ENCODE peak calls at places on chromosomes 7 and 10, in nine cellular contexts. T is AG09319, U is suprapubic skin, Y is H9, V is tibial artery, J is kidney, D is AG04450, M is psoas muscle, F is progenitor cell of endocrine pancreas. R is an unnamed sample.

GRCh38 chr7:157477550-157478212 is 140.9 kb downstream of the DNAJB6 start:
- DNase-seq in T (no peak), U (no peak), Y (peak), V (peak), J (no peak), D (no peak), M (no peak), F (no peak), R (no peak)

GRCh38 chr7:71332226-71332625 is 200.3 kb downstream of the GALNT17 start:
- DNase-seq in T (no peak), U (no peak), Y (no peak), V (no peak), J (no peak), D (no peak), M (no peak), F (no peak), R (no peak)

GRCh38 chr10:79159785-79160184 is 91.0 kb downstream of the ZMIZ1 start:
- DNase-seq in T (no peak), U (no peak), Y (no peak), V (peak), J (no peak), D (no peak), M (peak), F (no peak), R (no peak)

GRCh38 chr10:30537586-30537985 is 92.0 kb downstream of the LYZL2 start:
- DNase-seq in T (no peak), U (no peak), Y (no peak), V (no peak), J (no peak), D (no peak), M (no peak), F (no peak), R (no peak)

GRCh38 chr10:122655524-122656307 is 43.9 kb downstream of the C10orf120 start:
- DNase-seq in T (no peak), U (peak), Y (no peak), V (no peak), J (no peak), D (no peak), M (no peak), F (no peak), R (no peak)

GRCh38 chr7:106346167-106346677 is 61.4 kb upstream of the NAMPT start:
- DNase-seq in T (no peak), U (no peak), Y (no peak), V (no peak), J (no peak), D (no peak), M (no peak), F (no peak), R (no peak)

GRCh38 chr7:91671245-91671644 is 209.3 kb downstream of the MTERF1 start:
- DNase-seq in T (no peak), U (no peak), Y (no peak), V (no peak), J (no peak), D (no peak), M (no peak), F (no peak), R (no peak)

GRCh38 chr7:30646154-30646553 is 36.1 kb downstream of the CRHR2 start:
- DNase-seq in T (no peak), U (no peak), Y (no peak), V (no peak), J (no peak), D (no peak), M (no peak), F (no peak), R (no peak)

GRCh38 chr10:129467346-129468119 is 492 bp downstream of the MGMT start:
- DNase-seq in T (no peak), U (no peak), Y (no peak), V (no peak), J (no peak), D (no peak), M (no peak), F (no peak), R (no peak)

GRCh38 chr7:146090023-146090645 is 26.5 kb upstream of the CNTNAP2 start:
- DNase-seq in T (no peak), U (no peak), Y (no peak), V (no peak), J (no peak), D (no peak), M (no peak), F (no peak), R (peak)

GRCh38 chr7:36203081-36203775 is 50.2 kb downstream of the EEPD1 start:
- DNase-seq in T (no peak), U (no peak), Y (no peak), V (no peak), J (no peak), D (no peak), M (no peak), F (no peak), R (no peak)

GRCh38 chr10:29736325-29737208 is 101.8 kb upstream of the SVIL start:
- DNase-seq in T (no peak), U (peak), Y (peak), V (peak), J (peak), D (no peak), M (peak), F (peak), R (peak)

GRCh38 chr7:104231054-104232046 is 23.5 kb upstream of the ORC5 start:
- DNase-seq in T (peak), U (no peak), Y (peak), V (peak), J (no peak), D (peak), M (no peak), F (peak), R (peak)

GRCh38 chr10:28841625-28842024 is 164.3 kb downstream of the BAMBI start:
- DNase-seq in T (no peak), U (no peak), Y (no peak), V (no peak), J (no peak), D (no peak), M (peak), F (no peak), R (no peak)

GRCh38 chr10:119059557-119059956 is 21.1 kb downstream of the EIF3A start:
- DNase-seq in T (no peak), U (no peak), Y (no peak), V (no peak), J (no peak), D (no peak), M (no peak), F (no peak), R (no peak)

GRCh38 chr7:45155941-45156340 is 1.6 kb upstream of the RAMP3 start:
- DNase-seq in T (no peak), U (no peak), Y (no peak), V (no peak), J (peak), D (no peak), M (peak), F (no peak), R (no peak)

GRCh38 chr7:28169166-28169713 is 11.4 kb downstream of the JAZF1 start:
- DNase-seq in T (no peak), U (no peak), Y (no peak), V (no peak), J (no peak), D (peak), M (no peak), F (no peak), R (no peak)

GRCh38 chr10:76453997-76454396 is 1022.6 kb downstream of the LRMDA start:
- DNase-seq in T (no peak), U (no peak), Y (no peak), V (no peak), J (no peak), D (no peak), M (no peak), F (no peak), R (no peak)

GRCh38 chr7:107528461-107528860 is 35.3 kb downstream of the COG5 start:
- DNase-seq in T (no peak), U (no peak), Y (no peak), V (no peak), J (no peak), D (peak), M (no peak), F (no peak), R (no peak)

GRCh38 chr7:130814753-130815152 is 80.7 kb upstream of the KLF14 start:
- DNase-seq in T (peak), U (no peak), Y (no peak), V (no peak), J (no peak), D (no peak), M (no peak), F (no peak), R (no peak)

GRCh38 chr10:70328987-70329386 is 45.2 kb upstream of the NPFFR1 start:
- DNase-seq in T (no peak), U (no peak), Y (no peak), V (no peak), J (no peak), D (no peak), M (no peak), F (no peak), R (no peak)

GRCh38 chr10:70333268-70333667 is 49.2 kb downstream of the LRRC20 start:
- DNase-seq in T (no peak), U (no peak), Y (no peak), V (no peak), J (no peak), D (no peak), M (no peak), F (no peak), R (no peak)

GRCh38 chr10:70331160-70331485 is 47.3 kb upstream of the NPFFR1 start:
- DNase-seq in T (no peak), U (no peak), Y (no peak), V (no peak), J (no peak), D (no peak), M (no peak), F (no peak), R (no peak)

GRCh38 chr10:70330671-70331070 is 46.9 kb upstream of the NPFFR1 start:
- DNase-seq in T (no peak), U (no peak), Y (no peak), V (no peak), J (no peak), D (no peak), M (no peak), F (no peak), R (no peak)

DNA sequence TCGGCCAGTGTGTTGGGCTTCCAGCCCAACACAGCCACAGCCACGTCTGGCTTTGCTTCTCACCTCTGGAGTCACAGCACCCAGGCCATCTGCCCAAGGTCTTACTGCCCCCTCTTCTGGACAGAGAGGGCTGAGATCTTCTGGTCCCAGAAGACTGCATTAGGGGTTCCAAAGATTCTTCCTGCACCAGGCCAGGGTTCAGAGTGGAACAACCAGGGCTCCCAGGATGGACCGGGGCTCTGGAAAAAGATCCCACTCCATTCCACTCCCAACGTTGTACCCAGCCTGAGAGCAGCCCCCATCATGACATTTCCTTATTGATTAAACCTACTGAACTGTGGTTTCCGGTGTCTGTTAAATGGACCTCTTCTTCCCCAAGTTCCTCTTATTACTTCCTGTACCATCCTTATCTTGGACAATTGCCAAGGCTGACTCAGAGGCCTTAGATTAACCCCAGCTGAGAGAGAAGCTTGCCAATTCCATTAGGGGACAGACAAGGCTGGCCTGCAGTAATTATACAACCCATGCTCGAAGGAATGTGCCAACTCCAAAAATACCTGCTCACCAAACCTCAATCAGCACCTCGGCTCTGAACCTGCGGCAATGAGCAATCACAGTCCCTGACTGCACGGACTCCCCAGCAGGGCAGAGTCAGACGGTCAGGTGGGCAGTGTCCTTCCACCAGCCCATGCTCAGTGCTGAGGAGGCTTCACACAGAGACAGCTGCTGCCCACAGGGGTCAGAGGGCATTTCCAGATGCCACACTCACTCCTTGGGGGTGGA is 47.9 kb upstream of the NPFFR1 start:
- DNase-seq in T (peak), U (no peak), Y (no peak), V (peak), J (peak), D (peak), M (peak), F (no peak), R (peak)
- TF ChIP-seq CTCF in T (peak), U (no peak), Y (peak), V (peak), J (no peak), D (peak), M (peak), F (no peak), R (peak)

GRCh38 chr7:125675169-125675568 is 745.5 kb upstream of the POT1 start:
- DNase-seq in T (no peak), U (no peak), Y (no peak), V (no peak), J (no peak), D (no peak), M (no peak), F (no peak), R (no peak)

GRCh38 chr7:125675628-125676027 is 746.0 kb upstream of the POT1 start:
- DNase-seq in T (no peak), U (no peak), Y (no peak), V (no peak), J (no peak), D (no peak), M (no peak), F (no peak), R (no peak)

GRCh38 chr7:125668321-125668993 is 738.8 kb upstream of the POT1 start:
- DNase-seq in T (no peak), U (no peak), Y (no peak), V (no peak), J (no peak), D (no peak), M (no peak), F (no peak), R (no peak)

GRCh38 chr7:125670926-125671572 is 741.4 kb upstream of the POT1 start:
- DNase-seq in T (no peak), U (no peak), Y (no peak), V (no peak), J (no peak), D (no peak), M (no peak), F (no peak), R (peak)
- TF ChIP-seq CTCF in T (no peak), U (peak), Y (peak), V (peak), J (peak), D (peak), M (peak), F (peak), R (peak)

GRCh38 chr10:91604462-91604935 is 28.4 kb downstream of the PPP1R3C start:
- DNase-seq in T (no peak), U (no peak), Y (no peak), V (no peak), J (no peak), D (no peak), M (no peak), F (no peak), R (no peak)
- TF ChIP-seq CTCF in T (peak), U (no peak), Y (peak), V (peak), J (peak), D (peak), M (no peak), F (peak), R (no peak)

GRCh38 chr10:99743841-99744240 is 11.8 kb downstream of the CUTC start:
- DNase-seq in T (no peak), U (no peak), Y (no peak), V (no peak), J (no peak), D (no peak), M (no peak), F (no peak), R (no peak)
- TF ChIP-seq CTCF in T (no peak), U (no peak), Y (no peak), V (no peak), J (no peak), D (no peak), M (no peak), F (no peak), R (no peak)

DNA sequence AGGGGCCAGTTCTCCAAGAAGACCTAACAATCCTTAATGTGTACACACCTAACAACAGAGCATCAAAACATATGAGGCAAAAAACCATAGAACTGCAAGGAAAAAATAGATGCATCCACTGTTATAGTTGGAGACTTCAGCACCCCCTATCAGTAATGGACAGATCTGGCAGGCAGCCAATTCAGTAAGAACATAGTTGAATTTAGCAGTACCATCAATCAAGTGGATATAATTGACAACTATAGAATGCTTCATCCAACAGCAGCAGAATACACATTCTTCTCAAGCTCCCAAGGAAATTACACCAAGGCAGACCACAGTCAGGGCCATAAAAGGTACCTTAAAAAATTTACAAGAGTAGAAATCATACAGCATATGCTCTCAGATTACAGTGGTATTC is 42.2 kb downstream of the POLL start:
- DNase-seq in T (no peak), U (no peak), Y (no peak), V (no peak), J (no peak), D (no peak), M (no peak), F (no peak), R (no peak)
- TF ChIP-seq CTCF in T (no peak), U (no peak), Y (no peak), V (no peak), J (no peak), D (no peak), M (no peak), F (no peak), R (no peak)

GRCh38 chr10:44885710-44886109 is 25.4 kb upstream of the TMEM72 start:
- DNase-seq in T (no peak), U (no peak), Y (no peak), V (no peak), J (no peak), D (no peak), M (no peak), F (no peak), R (no peak)
- TF ChIP-seq CTCF in T (no peak), U (no peak), Y (no peak), V (no peak), J (no peak), D (no peak), M (no peak), F (no peak), R (no peak)

DNA sequence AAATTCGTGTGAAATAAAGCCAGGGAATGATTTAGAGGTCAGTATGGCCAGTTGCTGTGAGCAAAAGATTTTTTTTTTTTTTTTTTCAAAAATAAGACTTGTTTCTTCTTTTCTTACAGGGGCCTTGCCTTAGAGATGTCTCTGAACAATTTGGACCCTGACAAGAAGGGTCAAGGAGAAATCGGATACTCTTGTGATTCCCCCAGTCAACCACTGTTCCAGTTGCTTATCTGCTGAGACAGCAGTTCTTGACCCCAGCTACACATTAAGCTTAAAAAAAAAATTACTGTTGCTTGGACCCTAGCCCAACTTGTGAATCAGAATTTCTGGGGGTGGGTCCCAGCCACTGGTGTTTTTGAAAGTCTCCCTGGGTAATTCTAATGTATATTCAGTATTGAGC is 12.0 kb upstream of the FMC1 start:
- DNase-seq in T (no peak), U (no peak), Y (no peak), V (no peak), J (no peak), D (no peak), M (no peak), F (no peak), R (no peak)
- TF ChIP-seq CTCF in T (no peak), U (no peak), Y (no peak), V (no peak), J (no peak), D (no peak), M (no peak), F (no peak), R (no peak)

DNA sequence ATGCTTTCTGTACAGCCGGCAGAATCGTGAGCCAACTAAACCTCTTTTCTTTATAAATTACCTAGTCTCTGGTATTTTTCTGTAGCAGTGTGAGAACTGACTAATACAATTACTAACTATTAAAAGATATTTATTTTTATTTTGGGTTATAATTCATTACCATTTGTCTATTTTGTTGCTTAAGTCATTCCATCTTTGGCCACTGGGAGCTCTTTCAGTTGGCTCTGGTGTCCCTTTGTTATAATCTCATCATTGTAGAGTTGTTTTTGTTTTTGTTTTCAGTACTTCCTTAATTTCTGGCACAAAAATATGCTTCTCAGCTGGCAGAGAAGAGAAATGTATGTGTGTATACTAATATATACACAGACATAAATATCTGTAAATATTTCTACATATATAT is 807.9 kb upstream of the MBL2 start:
- DNase-seq in T (no peak), U (no peak), Y (no peak), V (no peak), J (no peak), D (no peak), M (no peak), F (no peak), R (no peak)
- TF ChIP-seq CTCF in T (no peak), U (no peak), Y (peak), V (no peak), J (no peak), D (no peak), M (no peak), F (peak), R (no peak)